ENCODE peak calls at places on chromosome 1, in six cellular contexts. Y, N, M, U, H and P are unnamed samples. For H3K4me1, the result is how much of the 10 kb centered on the place peaks cover.

GRCh38 chr1:216601427-216601751 is 121.8 kb downstream of the ESRRG start:
- DNase-seq in N (no peak), M (no peak), H (no peak), Y (no peak), U (no peak), P (no peak)

GRCh38 chr1:169697769-169698168 is 13.7 kb downstream of the SELL start:
- DNase-seq in M (no peak), U (no peak), H (no peak), Y (no peak), N (no peak), P (no peak)

GRCh38 chr1:39387452-39387851 is 104.0 kb upstream of the BMP8A start:
- DNase-seq in Y (no peak), H (peak), U (no peak), M (no peak), N (no peak), P (no peak)

GRCh38 chr1:57279909-57280666 is 143.8 kb downstream of the DAB1 start:
- DNase-seq in H (no peak), U (no peak), M (no peak), Y (no peak), N (no peak), P (no peak)

GRCh38 chr1:33548721-33549120 is 76.3 kb downstream of the ZSCAN20 start:
- DNase-seq in N (no peak), H (no peak), U (no peak), M (no peak), Y (no peak), P (no peak)

GRCh38 chr1:218481116-218481775 is 136.1 kb downstream of the TGFB2 start:
- DNase-seq in M (no peak), Y (no peak), U (no peak), N (no peak), H (no peak), P (no peak)

GRCh38 chr1:94741956-94742355 is 78.2 kb upstream of the SLC44A3 start:
- DNase-seq in U (no peak), H (no peak), N (no peak), M (no peak), Y (no peak), P (no peak)

GRCh38 chr1:224170748-224171478 is 12.1 kb upstream of the DEGS1 start:
- DNase-seq in N (peak), M (no peak), U (no peak), Y (no peak), H (no peak), P (no peak)

GRCh38 chr1:74199504-74199903 is 1.5 kb downstream of the FPGT start:
- DNase-seq in Y (no peak), M (no peak), N (no peak), U (no peak), H (no peak), P (no peak)

GRCh38 chr1:14924012-14924452 is 229.5 kb upstream of the TMEM51 start:
- DNase-seq in H (peak), U (peak), M (peak), N (peak), Y (peak), P (peak)

GRCh38 chr1:31901838-31902508 is 36.2 kb downstream of the PTP4A2 start:
- DNase-seq in M (no peak), N (no peak), Y (no peak), U (no peak), H (no peak), P (no peak)

GRCh38 chr1:2970311-2971145 is 50.7 kb upstream of the ACTRT2 start:
- DNase-seq in N (no peak), Y (no peak), U (no peak), H (no peak), M (peak), P (no peak)

GRCh38 chr1:212035835-212036605 is 472 bp downstream of the DTL start:
- DNase-seq in M (no peak), N (no peak), Y (no peak), U (no peak), H (no peak), P (no peak)

GRCh38 chr1:91166106-91166712 is 144.4 kb upstream of the ZNF644 start:
- DNase-seq in U (no peak), H (no peak), Y (peak), N (no peak), M (peak), P (peak)

GRCh38 chr1:109246141-109246551 is 3.2 kb upstream of the CELSR2 start:
- DNase-seq in U (no peak), H (no peak), N (no peak), Y (no peak), M (no peak), P (no peak)

GRCh38 chr1:204416589-204417230 is 5.1 kb upstream of the PPP1R15B start:
- DNase-seq in Y (no peak), N (no peak), H (no peak), U (no peak), M (no peak), P (no peak)

GRCh38 chr1:204415351-204415750 is 3.7 kb upstream of the PPP1R15B start:
- DNase-seq in U (no peak), Y (peak), N (no peak), M (no peak), H (no peak), P (no peak)

GRCh38 chr1:204418174-204419063 is 6.8 kb upstream of the PPP1R15B start:
- DNase-seq in U (no peak), M (no peak), N (no peak), H (no peak), Y (peak), P (peak)

GRCh38 chr1:204419064-204419403 is 7.4 kb upstream of the PPP1R15B start:
- DNase-seq in U (no peak), M (no peak), N (no peak), H (no peak), Y (no peak), P (no peak)

DNA sequence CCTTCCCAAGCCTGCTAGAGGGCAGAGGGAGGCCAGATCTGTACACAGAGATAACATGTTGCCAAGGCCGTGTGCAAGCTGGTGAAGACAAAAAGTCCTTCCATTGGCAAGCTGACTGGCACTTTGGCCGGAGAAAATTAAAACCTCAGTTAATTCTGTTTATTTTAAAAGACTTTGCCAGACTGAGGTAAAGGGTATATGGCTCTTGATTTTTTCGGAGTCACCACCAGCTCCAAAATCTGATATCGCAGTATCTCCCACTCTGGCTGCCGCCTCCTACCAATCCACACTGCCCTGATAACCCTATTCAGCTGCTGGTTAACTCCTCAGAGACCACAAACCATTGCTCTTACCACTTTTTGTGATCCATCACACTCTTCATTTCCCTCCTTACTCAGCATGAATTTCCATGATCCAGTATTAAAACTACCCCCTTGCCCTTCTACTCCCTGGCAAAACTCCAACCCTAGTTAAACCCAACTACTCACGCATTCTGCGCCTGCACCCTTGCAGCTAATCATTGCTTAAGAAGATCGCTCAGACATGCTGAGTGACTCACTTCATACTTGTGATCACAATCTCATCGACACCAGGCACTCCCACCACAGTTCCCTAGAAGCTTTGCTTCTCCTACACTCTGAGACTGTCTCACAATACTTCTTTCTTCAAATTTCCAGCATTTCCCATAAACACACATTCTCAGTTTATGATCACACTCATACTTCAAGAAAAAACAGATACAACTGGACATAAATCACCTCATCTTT is 5.8 kb upstream of the PPP1R15B start:
- DNase-seq in H (peak), U (peak), Y (peak), N (peak), M (peak), P (peak)
- H3K27ac ChIP-seq in H (peak), U (peak), Y (peak), N (peak), M (peak), P (peak)

DNA sequence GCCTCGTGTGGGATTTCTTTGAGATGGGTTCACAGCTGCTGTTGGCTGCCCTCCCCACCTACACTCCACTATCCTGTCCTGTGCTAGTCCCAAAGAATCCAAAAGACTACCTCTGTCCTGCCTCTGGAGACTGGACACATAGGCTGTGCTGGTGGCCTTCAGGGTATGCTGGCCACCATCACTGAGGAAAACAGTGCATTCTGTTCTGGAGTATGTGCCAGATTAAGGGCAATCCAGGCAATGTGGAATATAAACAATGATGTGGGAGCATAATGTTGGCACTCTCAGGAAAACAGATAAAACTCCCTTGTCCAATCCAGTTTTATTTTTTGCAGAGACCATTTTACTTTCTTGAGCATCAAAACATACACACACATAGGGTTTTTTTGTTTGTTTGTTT is 94.3 kb downstream of the GLUL start:
- DNase-seq in U (no peak), N (no peak), Y (no peak), M (no peak), H (no peak), P (no peak)
- H3K4me1 ChIP-seq in U (under half), N (under half), Y (under half), M (under half), H (under half), P (under half)

DNA sequence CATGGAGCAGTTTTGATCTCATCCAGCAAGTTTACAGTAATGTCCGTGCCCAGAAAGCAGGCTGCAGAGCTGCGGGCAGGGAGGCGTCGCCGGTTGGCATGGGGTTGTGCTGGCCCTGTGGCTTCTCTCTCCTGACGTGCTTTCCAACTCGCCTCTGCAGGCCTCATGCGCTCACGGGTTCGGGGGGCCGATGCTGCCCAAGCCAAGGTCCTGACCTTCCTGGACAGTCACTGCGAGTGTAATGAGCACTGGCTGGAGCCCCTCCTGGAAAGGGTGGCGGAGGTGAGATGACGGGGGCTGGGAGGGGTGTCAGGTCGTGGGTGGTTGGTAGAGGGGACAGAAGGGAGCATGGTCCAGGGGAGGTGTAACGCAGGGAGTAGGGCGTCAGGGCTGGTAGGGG is 176.1 kb downstream of the GALNT2 start:
- DNase-seq in M (no peak), U (no peak), N (no peak), H (no peak), Y (no peak), P (peak)
- H3K4me3 ChIP-seq in M (no peak), U (no peak), N (no peak), H (no peak), Y (no peak), P (no peak)

GRCh38 chr1:9716404-9717192 is 65.1 kb downstream of the PIK3CD start:
- DNase-seq in M (no peak), U (no peak), H (no peak), N (no peak), Y (no peak), P (no peak)
- H3K27ac ChIP-seq in M (no peak), U (no peak), H (no peak), N (no peak), Y (peak), P (no peak)

GRCh38 chr1:25451903-25452302 is 21.2 kb downstream of the MACO1 start:
- DNase-seq in M (no peak), U (no peak), Y (no peak), H (no peak), N (no peak), P (no peak)

GRCh38 chr1:25447547-25447946 is 16.9 kb downstream of the MACO1 start:
- DNase-seq in Y (no peak), N (no peak), M (no peak), H (no peak), U (no peak), P (no peak)

GRCh38 chr1:25456502-25456901 is 25.8 kb downstream of the MACO1 start:
- DNase-seq in Y (no peak), N (no peak), M (no peak), H (no peak), U (no peak), P (no peak)

DNA sequence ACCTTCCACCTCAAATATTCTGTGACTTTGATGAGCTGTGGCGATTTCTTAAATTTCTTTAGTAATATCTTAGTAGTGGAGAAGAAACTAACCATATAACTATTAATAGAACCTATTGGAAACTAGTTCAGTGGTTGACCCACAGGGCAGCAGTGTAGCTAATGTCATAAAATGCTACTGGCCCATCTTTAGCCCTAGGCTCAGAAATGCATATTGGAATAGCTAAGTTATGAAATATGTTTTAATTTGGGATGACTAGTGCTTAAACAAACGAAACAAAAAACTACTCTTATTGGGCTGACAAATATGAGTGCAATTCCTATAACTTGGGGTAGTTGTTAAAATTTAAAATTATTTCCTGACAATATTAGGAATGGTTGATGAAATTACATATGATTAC is 20.2 kb downstream of the MACO1 start:
- DNase-seq in H (no peak), M (no peak), N (no peak), U (no peak), Y (no peak), P (no peak)
- H3K4me1 ChIP-seq in H (under half), M (under half), N (under half), U (under half), Y (under half), P (under half)

GRCh38 chr1:64598100-64598571 is 128.2 kb downstream of the CACHD1 start:
- DNase-seq in H (no peak), Y (no peak), M (no peak), U (no peak), N (no peak), P (no peak)
- H3K4me3 ChIP-seq in H (no peak), Y (no peak), M (peak), U (no peak), N (no peak), P (no peak)

DNA sequence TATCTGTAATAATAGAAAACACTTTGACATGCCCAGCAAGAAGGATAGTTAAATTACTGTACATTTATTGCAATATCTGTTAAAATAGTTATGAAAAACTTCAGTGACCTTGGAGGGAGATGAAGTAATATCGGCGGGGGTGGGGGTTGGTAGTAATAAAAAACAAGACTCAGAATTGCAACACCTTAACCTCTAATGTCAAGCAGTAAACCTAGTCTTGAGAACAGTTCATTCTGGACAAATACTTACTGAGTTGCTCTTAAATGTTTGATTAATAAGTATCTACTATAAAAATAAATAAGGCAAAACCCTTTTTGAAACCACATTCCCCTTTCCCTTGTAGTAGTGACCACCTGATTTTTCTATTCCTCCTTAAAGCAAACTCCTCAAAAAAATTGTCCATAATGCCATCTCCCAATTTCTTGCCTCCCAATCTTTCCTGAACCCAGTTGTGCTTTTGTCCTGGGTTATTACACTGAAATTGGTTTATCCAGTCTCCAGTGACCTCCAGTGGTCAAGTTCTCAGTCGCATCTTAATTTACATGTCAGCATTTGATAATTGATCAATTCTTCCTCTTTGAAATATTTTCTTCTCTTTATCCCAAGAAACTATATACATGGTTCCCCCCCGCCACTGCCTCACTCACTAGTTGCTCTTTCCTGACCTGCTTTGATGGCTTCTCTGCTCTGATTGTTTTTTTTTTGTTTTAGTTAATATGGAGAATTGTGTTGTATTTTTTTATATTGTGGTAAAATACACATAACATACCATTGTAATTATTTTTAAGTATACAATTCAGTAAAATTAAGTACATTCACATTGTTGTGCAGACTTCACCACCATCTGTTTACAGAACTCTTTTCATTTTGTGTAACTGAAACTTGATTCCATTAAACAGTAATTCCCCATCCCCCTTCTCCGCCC is 36.8 kb downstream of the RAP1A start:
- DNase-seq in H (no peak), N (no peak), U (peak), M (no peak), Y (peak), P (no peak)
- H3K27ac ChIP-seq in H (no peak), N (no peak), U (peak), M (peak), Y (no peak), P (no peak)

GRCh38 chr1:111190931-111191451 is 9.5 kb downstream of the DENND2D start:
- DNase-seq in N (no peak), H (no peak), Y (no peak), M (no peak), U (no peak), P (no peak)
- H3K4me1 ChIP-seq in N (under half), H (under half), Y (under half), M (under half), U (under half), P (under half)

DNA sequence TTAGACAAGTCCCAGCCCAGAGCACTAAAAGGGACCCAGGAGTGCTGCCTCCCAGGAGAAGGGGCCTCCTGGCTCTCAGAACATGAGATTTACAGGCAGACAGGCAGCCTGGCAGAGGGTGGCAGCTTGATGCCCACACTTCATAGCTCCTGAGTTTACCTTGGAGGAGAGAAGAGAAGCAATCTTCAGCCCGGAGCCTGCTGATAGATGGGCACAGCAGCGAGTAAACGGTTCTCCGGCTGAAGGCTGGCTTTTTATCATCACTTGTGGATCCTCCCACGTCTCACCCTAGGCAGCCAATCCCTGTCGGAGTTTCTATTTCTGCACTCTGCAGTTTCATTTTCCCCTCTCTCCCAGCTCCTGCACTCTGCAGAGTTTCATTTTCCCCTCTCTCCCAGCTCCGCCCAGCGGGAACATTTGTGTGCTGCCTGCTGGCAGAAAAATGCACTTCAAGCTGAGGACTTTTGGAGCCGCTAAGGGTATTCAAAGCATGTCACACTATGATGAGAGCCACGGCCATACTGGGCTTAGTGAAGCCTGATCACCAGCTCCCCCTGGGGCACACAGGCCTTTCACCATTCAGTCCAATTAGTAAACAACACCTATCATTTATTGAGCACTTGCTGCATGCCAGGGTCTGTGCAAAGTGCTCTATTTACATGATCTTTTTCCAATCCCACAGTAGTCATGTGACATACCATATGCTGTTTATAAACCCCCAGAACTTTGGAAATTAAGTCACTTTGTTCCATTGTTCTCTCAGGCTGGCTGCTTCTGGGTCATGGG is at the start of gene IFI6:
- DNase-seq in M (peak), Y (peak), N (peak), H (peak), U (peak), P (peak)
- H3K4me3 ChIP-seq in M (peak), Y (peak), N (peak), H (peak), U (peak), P (peak)

DNA sequence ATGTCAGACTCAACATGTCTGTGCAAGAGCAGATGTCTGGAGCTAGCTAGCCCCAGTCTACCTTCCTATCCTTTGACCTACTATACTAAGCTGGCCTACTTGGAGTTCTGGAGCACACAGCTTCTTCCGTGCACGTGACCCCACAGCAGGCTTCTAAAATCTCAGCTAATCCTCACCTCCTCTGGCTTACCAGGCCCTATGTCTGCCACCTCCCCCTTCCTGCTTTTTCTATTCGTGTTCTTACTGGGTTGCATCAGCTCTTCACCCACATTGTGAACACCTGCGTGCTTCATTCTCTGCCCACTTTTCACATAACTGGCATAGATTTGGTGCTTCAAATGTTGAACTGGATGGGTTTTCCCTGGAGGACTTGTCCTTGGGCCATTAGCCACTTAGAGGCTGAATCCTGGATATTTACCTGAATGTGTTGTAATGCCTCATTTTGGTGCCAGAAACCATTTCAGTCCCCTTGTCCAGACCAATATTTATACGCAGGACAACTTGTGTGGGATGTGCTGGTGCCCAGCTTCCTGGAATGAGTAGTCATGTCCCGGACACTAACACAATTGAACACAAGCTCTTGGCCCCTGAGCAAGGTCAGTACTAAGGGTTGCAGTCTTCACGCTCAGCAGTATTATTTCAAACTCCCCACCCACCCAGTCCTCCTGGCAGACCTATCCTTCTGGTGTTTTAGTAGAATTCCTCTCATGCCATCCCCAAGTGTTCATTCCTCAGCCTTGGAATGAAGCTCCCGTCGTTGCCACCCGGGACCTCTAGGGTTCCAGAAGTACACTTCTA is 24.0 kb downstream of the TENT5C start:
- DNase-seq in H (no peak), U (no peak), N (no peak), Y (no peak), M (no peak), P (no peak)
- H3K27ac ChIP-seq in H (no peak), U (peak), N (no peak), Y (no peak), M (no peak), P (peak)